ENCODE peak calls at places on chromosomes 5 and 9, in five cellular contexts. Q, L, X, U and Y are unnamed samples.

GRCh38 chr5:14269395-14269794 is 126.3 kb downstream of the TRIO start:
- DNase-seq in U (no peak), X (no peak), Q (no peak), L (no peak), Y (no peak)

GRCh38 chr9:18263367-18263766 is 210.6 kb upstream of the ADAMTSL1 start:
- DNase-seq in L (no peak), X (no peak), Q (no peak), U (no peak), Y (no peak)

GRCh38 chr5:22852807-22853670 is at the start of gene CDH12:
- DNase-seq in L (peak), U (no peak), Q (no peak), X (no peak), Y (no peak)

GRCh38 chr5:1118738-1119137 is 6.9 kb upstream of the SLC12A7 start:
- DNase-seq in U (no peak), X (peak), L (no peak), Q (peak), Y (no peak)

GRCh38 chr5:61809651-61810050 is 477.6 kb downstream of the ZSWIM6 start:
- DNase-seq in L (no peak), U (no peak), X (peak), Q (peak), Y (no peak)

GRCh38 chr5:151721087-151721646 is 34.5 kb upstream of the SPARC start:
- DNase-seq in X (no peak), L (no peak), Q (no peak), U (no peak), Y (no peak)

GRCh38 chr5:175542232-175542965 is 64.0 kb downstream of the SFXN1 start:
- DNase-seq in Q (peak), L (no peak), X (no peak), U (no peak), Y (no peak)

GRCh38 chr9:127004946-127005769 is 90.6 kb downstream of the RALGPS1 start:
- DNase-seq in U (no peak), L (peak), X (no peak), Q (no peak), Y (peak)

GRCh38 chr9:87464110-87464991 is 33.3 kb upstream of the DAPK1 start:
- DNase-seq in Q (no peak), L (no peak), U (no peak), X (no peak), Y (peak)

GRCh38 chr9:37617837-37618236 is 25.4 kb upstream of the TOMM5 start:
- DNase-seq in X (no peak), L (peak), U (no peak), Q (no peak), Y (no peak)

GRCh38 chr9:123712399-123712798 is 217.5 kb downstream of the DENND1A start:
- DNase-seq in Q (no peak), L (no peak), X (no peak), U (no peak), Y (peak)

GRCh38 chr9:113530022-113530635 is 66.6 kb downstream of the RGS3 start:
- DNase-seq in Q (no peak), L (no peak), U (no peak), X (no peak), Y (no peak)

GRCh38 chr9:91886433-91887031 is 63.5 kb downstream of the ROR2 start:
- DNase-seq in X (no peak), Q (no peak), U (no peak), L (peak), Y (no peak)

GRCh38 chr5:54207566-54207965 is 102.8 kb downstream of the ARL15 start:
- DNase-seq in X (no peak), U (no peak), L (no peak), Q (no peak), Y (no peak)

GRCh38 chr9:105114956-105115728 is 129.3 kb upstream of the SLC44A1 start:
- DNase-seq in Q (peak), L (no peak), U (peak), X (no peak), Y (no peak)

GRCh38 chr9:35002623-35003022 is 13.1 kb downstream of the DNAJB5 start:
- DNase-seq in U (peak), Q (no peak), L (no peak), X (no peak), Y (no peak)

GRCh38 chr9:82558855-82559615 is 503.9 kb downstream of the RASEF start:
- DNase-seq in Q (no peak), X (peak), U (no peak), L (peak), Y (no peak)

GRCh38 chr5:80569961-80570786 is at the start of gene ANKRD34B:
- DNase-seq in L (no peak), X (no peak), Q (no peak), U (no peak), Y (peak)

GRCh38 chr9:129178983-129179382 is 922 bp upstream of the IER5L start:
- DNase-seq in U (no peak), X (peak), L (no peak), Q (no peak), Y (no peak)

GRCh38 chr9:93862877-93863545 is 92.1 kb downstream of the BARX1 start:
- DNase-seq in Q (no peak), X (no peak), L (no peak), U (no peak), Y (no peak)

GRCh38 chr9:93192721-93193372 is 8.9 kb downstream of the WNK2 start:
- DNase-seq in U (no peak), Q (no peak), X (no peak), L (no peak), Y (no peak)

GRCh38 chr5:125415126-125415525 is 668.7 kb upstream of the ZNF608 start:
- DNase-seq in Q (no peak), L (no peak), X (no peak), U (no peak), Y (no peak)

GRCh38 chr9:86257406-86257805 is 2.1 kb downstream of the C9orf153 start:
- DNase-seq in U (no peak), X (no peak), L (no peak), Q (no peak), Y (no peak)

GRCh38 chr9:124818431-124819281 is 34.6 kb upstream of the WDR38 start:
- DNase-seq in L (peak), X (peak), Q (no peak), U (peak), Y (peak)

GRCh38 chr5:136276946-136277345 is 84.0 kb upstream of the SMIM32 start:
- DNase-seq in U (no peak), X (no peak), Q (no peak), L (no peak), Y (peak)

GRCh38 chr9:15510789-15511575 is at the start of gene PSIP1:
- DNase-seq in Q (peak), L (peak), X (peak), U (peak), Y (peak)
- TF ChIP-seq CTCF in Q (peak), L (no peak), X (peak), U (peak), Y (no peak)

GRCh38 chr5:170631471-170632195 is 127.8 kb downstream of the KCNIP1 start:
- DNase-seq in L (no peak), X (no peak), Q (no peak), U (no peak), Y (no peak)

GRCh38 chr5:170632266-170632984 is 128.6 kb downstream of the KCNIP1 start:
- DNase-seq in U (no peak), X (no peak), Q (no peak), L (no peak), Y (no peak)

GRCh38 chr5:170634236-170634990 is 130.6 kb downstream of the KCNIP1 start:
- DNase-seq in X (no peak), U (no peak), L (no peak), Q (no peak), Y (no peak)

GRCh38 chr5:170632985-170633234 is 129.1 kb downstream of the KCNIP1 start:
- DNase-seq in U (peak), Q (peak), X (peak), L (no peak), Y (no peak)

GRCh38 chr5:170633235-170634041 is 129.6 kb downstream of the KCNIP1 start:
- DNase-seq in L (peak), Q (no peak), X (peak), U (peak), Y (peak)
- H3K4me3 ChIP-seq in L (peak), Q (peak), X (no peak), U (no peak), Y (peak)

GRCh38 chr9:2253814-2254550 is 238.8 kb downstream of the SMARCA2 start:
- DNase-seq in Q (no peak), X (no peak), U (no peak), L (no peak), Y (no peak)

GRCh38 chr9:2257530-2257929 is 242.4 kb downstream of the SMARCA2 start:
- DNase-seq in U (no peak), X (no peak), L (no peak), Q (no peak), Y (no peak)

GRCh38 chr9:2260401-2261306 is 245.5 kb downstream of the SMARCA2 start:
- DNase-seq in Q (peak), X (no peak), L (peak), U (peak), Y (peak)

GRCh38 chr9:2255128-2255527 is 240.0 kb downstream of the SMARCA2 start:
- DNase-seq in L (no peak), U (no peak), X (no peak), Q (no peak), Y (no peak)
- TF ChIP-seq CTCF in L (no peak), U (no peak), X (no peak), Q (no peak), Y (no peak)

GRCh38 chr5:41334221-41334620 is 120.9 kb upstream of the C6 start:
- DNase-seq in U (no peak), L (no peak), X (no peak), Q (no peak), Y (no peak)
- H3K4me3 ChIP-seq in U (no peak), L (no peak), X (no peak), Q (no peak), Y (no peak)

DNA sequence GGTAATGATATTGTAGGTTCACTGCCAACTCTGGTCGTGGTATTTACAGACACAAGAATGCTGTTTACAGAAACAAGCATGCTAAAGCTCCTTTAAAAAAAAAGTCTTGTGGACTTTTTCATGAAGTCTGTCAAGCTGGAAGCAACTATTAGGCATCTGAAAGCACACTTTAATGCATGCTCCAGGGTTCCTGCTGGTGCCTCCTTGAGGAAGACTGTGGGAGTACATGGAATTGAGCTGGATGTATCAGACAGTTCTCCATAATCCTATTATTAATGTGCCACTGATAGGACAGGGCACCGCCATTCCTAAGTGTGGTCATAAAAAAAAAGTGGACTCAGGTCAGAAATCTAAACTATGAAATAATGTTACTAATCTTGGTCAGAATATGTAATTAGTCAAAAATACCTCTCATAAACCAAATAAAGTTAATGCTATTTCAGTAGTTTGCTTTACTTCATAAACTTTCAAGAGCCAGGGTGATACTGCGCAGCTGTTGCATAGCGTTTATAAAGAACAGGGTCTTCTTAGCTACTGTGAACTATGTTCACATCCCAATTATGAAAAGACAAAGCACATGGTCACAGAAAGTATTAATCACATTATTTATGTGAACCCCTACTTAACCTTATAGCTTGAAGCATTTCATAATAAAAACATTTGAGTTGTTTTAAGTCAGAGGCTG is 390.8 kb upstream of the PTGER4 start:
- DNase-seq in L (no peak), U (no peak), Q (no peak), X (no peak), Y (no peak)
- TF ChIP-seq CTCF in L (no peak), U (no peak), Q (no peak), X (peak), Y (peak)

GRCh38 chr9:122076773-122077172 is 16.3 kb downstream of the TTLL11 start:
- DNase-seq in X (no peak), U (no peak), L (no peak), Q (no peak), Y (no peak)

GRCh38 chr9:122078557-122078956 is 14.6 kb downstream of the TTLL11 start:
- DNase-seq in U (no peak), L (no peak), X (no peak), Q (no peak), Y (no peak)

GRCh38 chr9:122084276-122084675 is 8.8 kb downstream of the TTLL11 start:
- DNase-seq in X (no peak), L (no peak), Q (no peak), U (no peak), Y (no peak)

GRCh38 chr9:122085260-122085659 is 7.8 kb downstream of the TTLL11 start:
- DNase-seq in Q (no peak), X (no peak), L (no peak), U (no peak), Y (no peak)

DNA sequence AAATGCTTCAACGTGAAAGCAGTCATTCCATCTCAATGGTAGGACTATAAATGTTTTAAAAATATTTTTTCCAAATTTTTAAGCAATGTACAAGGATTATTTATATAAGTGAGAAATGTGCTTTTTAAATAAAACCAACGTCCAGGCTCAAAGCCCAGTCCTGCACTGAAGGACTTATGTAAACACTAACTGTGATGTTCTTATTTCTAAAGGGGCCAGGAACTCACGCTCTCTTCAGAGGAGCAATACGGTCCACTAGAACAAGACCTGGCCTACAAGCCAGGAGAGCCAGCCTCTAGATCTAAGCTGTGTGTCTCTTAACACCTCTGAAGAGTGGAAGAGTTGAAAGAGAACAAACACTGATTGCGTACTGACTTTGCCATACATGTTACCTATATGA is 12.1 kb downstream of the TTLL11 start:
- DNase-seq in X (no peak), U (no peak), Q (no peak), L (peak), Y (no peak)
- H3K4me3 ChIP-seq in X (no peak), U (no peak), Q (no peak), L (no peak), Y (no peak)